ENCODE peak calls at places on chromosomes 11 and 22, in six cellular contexts. One of them, this sample, is unnamed.

GRCh38 chr11:134014502-134014901 is 54.4 kb upstream of the JAM3 start:
- DNase-seq in breast epithelium: no peak
- DNase-seq in GM23338: peak; percentile 77
- DNase-seq in stomach: no peak
- DNase-seq in suprapubic skin: no peak
- DNase-seq in HCT116: no peak
- DNase-seq in this sample: no peak

GRCh38 chr11:44324787-44325525 is 15.0 kb upstream of the ALX4 start:
- DNase-seq in breast epithelium: no peak
- DNase-seq in GM23338: no peak
- DNase-seq in stomach: no peak
- DNase-seq in suprapubic skin: no peak
- DNase-seq in HCT116: no peak
- DNase-seq in this sample: no peak

GRCh38 chr22:46791201-46791731 is 28.8 kb downstream of the TBC1D22A start:
- DNase-seq in breast epithelium: no peak
- DNase-seq in GM23338: no peak
- DNase-seq in stomach: peak; percentile 43
- DNase-seq in suprapubic skin: peak; percentile 69
- DNase-seq in HCT116: no peak
- DNase-seq in this sample: no peak

GRCh38 chr22:19382240-19382639 is 49.3 kb downstream of the HIRA start:
- DNase-seq in breast epithelium: no peak
- DNase-seq in GM23338: no peak
- DNase-seq in stomach: no peak
- DNase-seq in suprapubic skin: no peak
- DNase-seq in HCT116: no peak
- DNase-seq in this sample: no peak

GRCh38 chr11:83600656-83601055 is 314.5 kb upstream of the CCDC90B start:
- DNase-seq in breast epithelium: no peak
- DNase-seq in GM23338: no peak
- DNase-seq in stomach: no peak
- DNase-seq in suprapubic skin: no peak
- DNase-seq in HCT116: no peak
- DNase-seq in this sample: no peak

GRCh38 chr11:8258289-8258688 is 5.4 kb downstream of the LMO1 start:
- DNase-seq in breast epithelium: no peak
- DNase-seq in GM23338: no peak
- DNase-seq in stomach: peak; percentile 11
- DNase-seq in suprapubic skin: peak; percentile 59
- DNase-seq in HCT116: no peak
- DNase-seq in this sample: no peak

GRCh38 chr22:20741634-20742581 is 32.0 kb upstream of the SERPIND1 start:
- DNase-seq in breast epithelium: no peak
- DNase-seq in GM23338: peak; percentile 77
- DNase-seq in stomach: no peak
- DNase-seq in suprapubic skin: no peak
- DNase-seq in HCT116: peak; percentile 18
- DNase-seq in this sample: no peak

GRCh38 chr11:105202844-105203548 is 63.4 kb upstream of the CARD18 start:
- DNase-seq in breast epithelium: no peak
- DNase-seq in GM23338: no peak
- DNase-seq in stomach: no peak
- DNase-seq in suprapubic skin: no peak
- DNase-seq in HCT116: peak; percentile 36
- DNase-seq in this sample: no peak

GRCh38 chr22:41596776-41597634 is 7.4 kb upstream of the PMM1 start:
- DNase-seq in breast epithelium: peak; percentile 60
- DNase-seq in GM23338: peak; percentile 87
- DNase-seq in stomach: peak; percentile 82
- DNase-seq in suprapubic skin: no peak
- DNase-seq in HCT116: no peak
- DNase-seq in this sample: peak; percentile 61

GRCh38 chr11:66418168-66418985 is 2.5 kb upstream of the NPAS4 start:
- DNase-seq in breast epithelium: peak; percentile 60
- DNase-seq in GM23338: peak; percentile 96
- DNase-seq in stomach: peak; percentile 48
- DNase-seq in suprapubic skin: no peak
- DNase-seq in HCT116: peak; percentile 48
- DNase-seq in this sample: peak; percentile 50

GRCh38 chr22:29209624-29209929 is 3.9 kb downstream of the EMID1 start:
- DNase-seq in breast epithelium: no peak
- DNase-seq in GM23338: peak; percentile 39
- DNase-seq in stomach: no peak
- DNase-seq in suprapubic skin: no peak
- DNase-seq in HCT116: no peak
- DNase-seq in this sample: no peak

GRCh38 chr22:35523167-35523928 is 17.3 kb upstream of the RASD2 start:
- DNase-seq in breast epithelium: no peak
- DNase-seq in GM23338: no peak
- DNase-seq in stomach: no peak
- DNase-seq in suprapubic skin: no peak
- DNase-seq in HCT116: no peak
- DNase-seq in this sample: no peak

GRCh38 chr11:120830092-120830491 is 193.8 kb upstream of the TBCEL start:
- DNase-seq in breast epithelium: no peak
- DNase-seq in GM23338: no peak
- DNase-seq in stomach: no peak
- DNase-seq in suprapubic skin: no peak
- DNase-seq in HCT116: no peak
- DNase-seq in this sample: no peak

GRCh38 chr11:130103296-130103814 is 33.7 kb downstream of the APLP2 start:
- DNase-seq in breast epithelium: no peak
- DNase-seq in GM23338: no peak
- DNase-seq in stomach: no peak
- DNase-seq in suprapubic skin: no peak
- DNase-seq in HCT116: no peak
- DNase-seq in this sample: no peak

GRCh38 chr11:69385832-69386415 is 92.0 kb downstream of the MYEOV start:
- DNase-seq in breast epithelium: peak; percentile 44
- DNase-seq in GM23338: no peak
- DNase-seq in stomach: peak; percentile 21
- DNase-seq in suprapubic skin: peak; percentile 39
- DNase-seq in HCT116: no peak
- DNase-seq in this sample: no peak

GRCh38 chr11:44446341-44446712 is 119.1 kb upstream of the CD82 start:
- DNase-seq in breast epithelium: no peak
- DNase-seq in GM23338: no peak
- DNase-seq in stomach: peak; percentile 2
- DNase-seq in suprapubic skin: no peak
- DNase-seq in HCT116: no peak
- DNase-seq in this sample: no peak

GRCh38 chr11:108398439-108398838 is 68.9 kb downstream of the C11orf65 start:
- DNase-seq in breast epithelium: no peak
- DNase-seq in GM23338: no peak
- DNase-seq in stomach: no peak
- DNase-seq in suprapubic skin: no peak
- DNase-seq in HCT116: no peak
- DNase-seq in this sample: no peak

GRCh38 chr22:21457023-21457787 is 10.0 kb upstream of the TMEM191C start:
- DNase-seq in breast epithelium: peak; percentile 19
- DNase-seq in GM23338: no peak
- DNase-seq in stomach: no peak
- DNase-seq in suprapubic skin: peak; percentile 50
- DNase-seq in HCT116: no peak
- DNase-seq in this sample: peak; percentile 1

GRCh38 chr11:61193596-61193995 is 9.7 kb upstream of the PGA3 start:
- DNase-seq in breast epithelium: no peak
- DNase-seq in GM23338: peak; percentile 31
- DNase-seq in stomach: peak; percentile 80
- DNase-seq in suprapubic skin: no peak
- DNase-seq in HCT116: no peak
- DNase-seq in this sample: no peak

DNA sequence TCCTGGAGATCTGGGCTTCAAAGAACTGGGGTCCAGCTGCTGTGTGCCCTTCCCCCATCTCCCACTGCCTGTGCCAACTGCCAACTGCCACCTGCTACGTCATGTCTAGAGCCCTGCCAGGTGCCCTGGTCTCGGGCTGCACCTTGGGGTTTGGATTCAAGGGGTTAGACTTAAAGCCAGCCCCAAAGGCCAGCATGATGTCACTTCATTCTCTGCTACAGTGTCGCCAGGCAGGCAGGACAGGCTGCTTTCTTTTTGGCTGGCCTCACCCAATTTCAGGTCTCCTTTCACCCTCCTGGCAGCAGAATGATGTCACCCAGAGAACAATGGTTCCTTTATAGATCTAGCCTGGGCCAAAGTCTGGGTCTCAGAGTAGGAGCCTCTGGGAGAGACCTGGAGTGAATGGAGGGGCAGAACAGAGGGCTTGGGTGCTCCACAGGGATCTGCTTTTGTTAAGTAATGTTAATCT is 79.5 kb upstream of the CRYBB3 start:
- DNase-seq in breast epithelium: peak; percentile 62
- DNase-seq in GM23338: peak; percentile 59
- DNase-seq in stomach: peak; percentile 77
- DNase-seq in suprapubic skin: no peak
- DNase-seq in HCT116: peak; percentile 79
- DNase-seq in this sample: no peak
- H3K27ac ChIP-seq in breast epithelium: peak overlapping the region; percentile 96
- H3K27ac ChIP-seq in GM23338: peak overlapping the region; percentile 57
- H3K27ac ChIP-seq in stomach: peak overlapping the region; percentile 82
- H3K27ac ChIP-seq in suprapubic skin: peak overlapping the region; percentile 71
- H3K27ac ChIP-seq in HCT116: peak overlapping the region; percentile 49
- H3K27ac ChIP-seq in this sample: no peak overlapping the region

GRCh38 chr22:39256186-39256552 is 11.4 kb upstream of the PDGFB start:
- DNase-seq in breast epithelium: no peak
- DNase-seq in GM23338: no peak
- DNase-seq in stomach: no peak
- DNase-seq in suprapubic skin: no peak
- DNase-seq in HCT116: no peak
- DNase-seq in this sample: no peak

GRCh38 chr22:39254122-39254521 is 9.3 kb upstream of the PDGFB start:
- DNase-seq in breast epithelium: no peak
- DNase-seq in GM23338: no peak
- DNase-seq in stomach: no peak
- DNase-seq in suprapubic skin: no peak
- DNase-seq in HCT116: no peak
- DNase-seq in this sample: no peak

GRCh38 chr22:39255449-39256185 is 10.8 kb upstream of the PDGFB start:
- DNase-seq in breast epithelium: no peak
- DNase-seq in GM23338: no peak
- DNase-seq in stomach: no peak
- DNase-seq in suprapubic skin: no peak
- DNase-seq in HCT116: no peak
- DNase-seq in this sample: no peak

GRCh38 chr22:39253427-39254070 is 8.8 kb upstream of the PDGFB start:
- DNase-seq in breast epithelium: no peak
- DNase-seq in GM23338: peak; percentile 50
- DNase-seq in stomach: peak; percentile 89
- DNase-seq in suprapubic skin: no peak
- DNase-seq in HCT116: peak; percentile 73
- DNase-seq in this sample: peak; percentile 28

DNA sequence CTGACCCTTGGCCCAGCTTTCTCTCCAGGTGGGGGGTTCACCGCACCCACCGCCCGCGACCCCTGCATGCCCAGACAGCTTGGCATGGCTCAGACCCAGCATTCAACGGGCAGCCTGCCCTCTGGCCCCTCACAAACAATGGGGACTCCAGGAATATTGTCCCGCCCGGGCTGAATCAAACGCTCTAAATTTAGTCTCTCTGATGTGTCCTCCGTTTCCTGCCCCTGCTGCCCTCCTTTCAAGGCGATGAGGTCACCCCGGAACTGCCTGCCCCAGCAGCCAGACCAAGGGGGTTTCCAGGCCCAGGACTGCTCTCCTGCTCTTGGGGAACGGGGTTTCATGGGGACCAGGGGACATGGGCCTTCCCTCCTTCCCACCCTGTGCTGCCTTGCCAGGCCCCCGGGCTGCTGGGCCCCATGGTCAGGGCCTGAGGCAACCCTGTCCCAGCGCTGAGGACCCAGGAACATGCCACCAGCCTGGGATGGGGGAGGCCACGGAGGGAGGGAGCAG is 10.1 kb upstream of the PDGFB start:
- DNase-seq in breast epithelium: no peak
- DNase-seq in GM23338: no peak
- DNase-seq in stomach: no peak
- DNase-seq in suprapubic skin: no peak
- DNase-seq in HCT116: no peak
- DNase-seq in this sample: no peak
- TF ChIP-seq POLR2AphosphoS5 in breast epithelium: no peak
- TF ChIP-seq POLR2AphosphoS5 in GM23338: no peak
- TF ChIP-seq POLR2AphosphoS5 in stomach: no peak
- TF ChIP-seq POLR2AphosphoS5 in suprapubic skin: no peak
- TF ChIP-seq POLR2AphosphoS5 in HCT116: peak; percentile 46
- TF ChIP-seq POLR2AphosphoS5 in this sample: no peak

DNA sequence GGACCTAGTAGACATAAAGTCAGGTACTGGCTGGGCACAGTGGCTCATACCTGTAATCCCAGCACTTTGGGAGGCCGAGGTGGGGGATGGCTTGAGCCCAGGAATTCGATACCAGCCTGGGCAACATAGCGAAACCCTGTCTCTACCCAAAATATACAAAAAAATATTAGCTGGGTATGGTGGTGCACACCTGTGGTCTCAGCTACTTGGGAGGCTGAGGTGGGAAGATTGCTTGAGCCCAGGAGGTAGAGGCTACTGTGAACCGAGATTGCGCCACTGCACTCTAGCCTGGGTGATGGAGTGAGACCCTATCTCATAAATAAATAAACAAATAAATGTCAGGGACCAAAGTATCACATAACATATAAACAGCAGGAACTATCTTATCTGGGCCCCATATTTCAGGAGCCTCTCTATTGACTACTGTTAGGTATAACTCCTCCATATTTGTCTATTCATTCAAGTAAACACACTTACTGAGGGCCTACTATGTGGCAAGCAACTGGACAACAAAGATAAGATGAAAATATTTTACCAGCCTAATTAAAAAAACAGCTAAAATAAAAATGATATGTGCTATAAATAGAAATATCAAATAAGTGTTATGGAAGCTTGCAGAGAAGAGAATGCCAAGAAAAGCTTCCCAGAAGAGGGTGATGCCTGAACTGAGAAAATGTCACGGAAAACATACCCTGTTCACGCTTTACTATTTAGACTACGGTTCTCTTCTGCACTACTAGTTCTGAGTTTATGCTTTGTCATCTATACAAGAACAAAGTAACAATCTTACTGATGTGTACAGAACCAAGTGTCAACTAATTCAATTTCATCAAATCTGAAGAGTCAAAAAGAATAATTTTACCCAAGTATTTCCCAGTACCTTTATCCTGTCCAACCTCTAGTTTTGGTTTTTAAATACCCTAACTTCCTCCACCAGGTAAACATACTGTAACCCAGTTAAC is 1.9 kb downstream of the NUP98 start:
- DNase-seq in breast epithelium: no peak
- DNase-seq in GM23338: no peak
- DNase-seq in stomach: no peak
- DNase-seq in suprapubic skin: no peak
- DNase-seq in HCT116: no peak
- DNase-seq in this sample: no peak
- H3K4me3 ChIP-seq in breast epithelium: peak overlapping the region; percentile 90
- H3K4me3 ChIP-seq in GM23338: peak overlapping the region; percentile 89
- H3K4me3 ChIP-seq in stomach: peak overlapping the region; percentile 84
- H3K4me3 ChIP-seq in suprapubic skin: peak overlapping the region; percentile 82
- H3K4me3 ChIP-seq in HCT116: peak overlapping the region; percentile 86
- H3K4me3 ChIP-seq in this sample: no peak overlapping the region

DNA sequence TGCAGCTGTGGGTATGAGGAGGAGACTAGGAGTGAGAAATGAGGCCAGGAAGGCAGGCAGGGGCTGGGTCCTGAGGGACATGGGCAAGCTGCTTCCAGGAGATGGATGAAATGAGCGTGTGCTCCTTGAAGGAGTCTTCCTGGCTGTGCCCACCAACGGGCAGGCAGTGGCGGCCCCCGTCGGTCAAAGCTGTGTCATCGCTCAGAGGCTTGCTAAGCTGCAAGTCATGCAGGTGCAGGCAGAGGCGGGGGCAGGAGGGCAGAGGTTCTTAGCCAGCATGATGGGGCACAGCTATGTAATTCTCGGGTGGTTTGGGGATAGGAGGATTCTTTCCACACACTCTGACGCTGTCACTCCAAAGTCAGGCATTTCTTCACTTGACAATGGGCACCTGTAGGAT is 12.5 kb upstream of the PEX26 start:
- DNase-seq in breast epithelium: no peak
- DNase-seq in GM23338: peak; percentile 43
- DNase-seq in stomach: no peak
- DNase-seq in suprapubic skin: no peak
- DNase-seq in HCT116: no peak
- DNase-seq in this sample: no peak
- H3K27ac ChIP-seq in breast epithelium: no peak overlapping the region
- H3K27ac ChIP-seq in GM23338: no peak overlapping the region
- H3K27ac ChIP-seq in stomach: no peak overlapping the region
- H3K27ac ChIP-seq in suprapubic skin: no peak overlapping the region
- H3K27ac ChIP-seq in HCT116: no peak overlapping the region
- H3K27ac ChIP-seq in this sample: no peak overlapping the region

This sample was measured in HL-60.